ENCODE peak calls at places on chromosomes 11 and 22, in nine cellular contexts. I, D, F, M, H, G, V, Q and Z are unnamed samples.
A peak's percentile ranks its signal among the peaks of the same experiment; 100 is the strongest.

GRCh38 chr11:125886997-125887372 is 483 bp upstream of the HYLS1 start:
- DNase-seq in I (peak; percentile 35), D (no peak), F (no peak), M (no peak), H (no peak), G (peak; percentile 33), V (peak; percentile 76), Q (no peak), Z (no peak)

GRCh38 chr11:45812581-45813548 is 7.9 kb downstream of the SLC35C1 start:
- DNase-seq in I (no peak), D (no peak), F (no peak), M (no peak), H (no peak), G (no peak), V (no peak), Q (no peak), Z (no peak)

GRCh38 chr22:29715705-29716104 is 4.1 kb upstream of the CABP7 start:
- DNase-seq in I (no peak), D (no peak), F (no peak), M (no peak), H (no peak), G (no peak), V (no peak), Q (no peak), Z (no peak)

GRCh38 chr11:71194702-71195101 is 57.7 kb downstream of the SHANK2 start:
- DNase-seq in I (no peak), D (no peak), F (no peak), M (no peak), H (no peak), G (no peak), V (no peak), Q (no peak), Z (peak; percentile 33)

GRCh38 chr22:40463727-40464126 is 93.3 kb downstream of the SGSM3 start:
- DNase-seq in I (no peak), D (no peak), F (no peak), M (no peak), H (no peak), G (no peak), V (no peak), Q (no peak), Z (no peak)

GRCh38 chr11:36793542-36793926 is 195.5 kb upstream of the RAG2 start:
- DNase-seq in I (no peak), D (no peak), F (no peak), M (no peak), H (no peak), G (no peak), V (no peak), Q (no peak), Z (peak; percentile 19)

GRCh38 chr11:126431401-126432064 is 76.0 kb downstream of the ST3GAL4 start:
- DNase-seq in I (peak; percentile 96), D (peak; percentile 13), F (peak; percentile 93), M (peak; percentile 89), H (peak; percentile 74), G (peak; percentile 88), V (no peak), Q (no peak), Z (peak; percentile 51)

GRCh38 chr22:31652911-31653684 is 8.9 kb downstream of the PISD start:
- DNase-seq in I (no peak), D (peak; percentile 90), F (no peak), M (no peak), H (no peak), G (no peak), V (no peak), Q (no peak), Z (peak; percentile 23)

GRCh38 chr11:114026355-114026754 is 33.2 kb upstream of the ZBTB16 start:
- DNase-seq in I (no peak), D (no peak), F (no peak), M (no peak), H (peak; percentile 37), G (no peak), V (no peak), Q (no peak), Z (peak; percentile 31)

GRCh38 chr22:46442217-46442853 is 95.1 kb downstream of the CELSR1 start:
- DNase-seq in I (no peak), D (no peak), F (no peak), M (no peak), H (no peak), G (no peak), V (no peak), Q (no peak), Z (no peak)

GRCh38 chr11:69257134-69257533 is 36.8 kb upstream of the MYEOV start:
- DNase-seq in I (no peak), D (no peak), F (no peak), M (no peak), H (no peak), G (no peak), V (no peak), Q (no peak), Z (no peak)

GRCh38 chr11:12377106-12377823 is at the start of gene PARVA:
- DNase-seq in I (peak; percentile 68), D (peak; percentile 77), F (peak; percentile 80), M (peak; percentile 50), H (peak; percentile 78), G (peak; percentile 91), V (peak; percentile 85), Q (peak; percentile 40), Z (peak; percentile 88)